ENCODE peak calls at places on chromosomes 7 and 10, in eight cellular contexts. G, V, N, K, J, P, I and X are unnamed samples.

GRCh38 chr7:50333266-50333665 is 28.8 kb downstream of the IKZF1 start:
- DNase-seq in G (no peak), V (no peak), N (peak), K (peak), J (no peak), P (no peak), I (no peak), X (no peak)

GRCh38 chr7:2193575-2194305 is 39.0 kb downstream of the MAD1L1 start:
- DNase-seq in G (no peak), V (no peak), N (no peak), K (no peak), J (no peak), P (no peak), I (no peak), X (no peak)

GRCh38 chr10:99560277-99561126 is 27.8 kb downstream of the NKX2-3 start:
- DNase-seq in G (no peak), V (no peak), N (peak), K (no peak), J (no peak), P (no peak), I (no peak), X (no peak)

GRCh38 chr7:152016947-152017346 is 8.5 kb upstream of the GALNT11 start:
- DNase-seq in G (no peak), V (no peak), N (no peak), K (no peak), J (no peak), P (no peak), I (no peak), X (no peak)

GRCh38 chr7:140251824-140252555 is 75.2 kb upstream of the KDM7A start:
- DNase-seq in G (no peak), V (no peak), N (no peak), K (peak), J (no peak), P (no peak), I (no peak), X (no peak)

GRCh38 chr10:110774069-110775021 is 97.4 kb upstream of the PDCD4 start:
- DNase-seq in G (no peak), V (peak), N (no peak), K (no peak), J (no peak), P (peak), I (no peak), X (peak)

GRCh38 chr10:46254467-46254866 is 32.3 kb upstream of the ANTXRL start:
- DNase-seq in G (no peak), V (no peak), N (no peak), K (no peak), J (no peak), P (no peak), I (no peak), X (no peak)

GRCh38 chr10:119807960-119808697 is 64.5 kb downstream of the MCMBP start:
- DNase-seq in G (no peak), V (no peak), N (peak), K (peak), J (no peak), P (peak), I (no peak), X (no peak)